ENCODE peak calls at places on chromosome 11, in nine cellular contexts. D is A549, V is right lobe of liver, Z is HCT116, G is body of pancreas, L is ovary, H is tibial nerve, S is endothelial cell of umbilical vein, E is stomach. K is an unnamed sample.

GRCh38 chr11:106409201-106409600 is 331.7 kb downstream of the AASDHPPT start:
- DNase-seq in D (no peak), V (no peak), Z (no peak), G (no peak), L (no peak), H (no peak), S (no peak), E (no peak), K (no peak)

GRCh38 chr11:83881428-83881827 is 595.3 kb upstream of the CCDC90B start:
- DNase-seq in D (peak), V (no peak), Z (no peak), G (no peak), L (no peak), H (no peak), S (no peak), E (no peak), K (no peak)

GRCh38 chr11:68550485-68550817 is 89.9 kb downstream of the PPP6R3 start:
- DNase-seq in D (no peak), V (no peak), Z (no peak), G (no peak), L (no peak), H (no peak), S (peak), E (no peak), K (no peak)

GRCh38 chr11:57481915-57482781 is 21.8 kb downstream of the RTN4RL2 start:
- DNase-seq in D (no peak), V (no peak), Z (no peak), G (no peak), L (no peak), H (no peak), S (no peak), E (no peak), K (no peak)

GRCh38 chr11:105468154-105468553 is 141.7 kb upstream of the GRIA4 start:
- DNase-seq in D (no peak), V (no peak), Z (no peak), G (no peak), L (no peak), H (no peak), S (no peak), E (no peak), K (no peak)

GRCh38 chr11:117823941-117824420 is 563 bp downstream of the FXYD2 start:
- DNase-seq in D (no peak), V (peak), Z (no peak), G (peak), L (peak), H (no peak), S (peak), E (no peak), K (peak)

GRCh38 chr11:98772799-98773198 is 247.9 kb upstream of the CNTN5 start:
- DNase-seq in D (no peak), V (no peak), Z (no peak), G (no peak), L (no peak), H (no peak), S (no peak), E (no peak), K (no peak)

GRCh38 chr11:92550411-92550810 is 325.8 kb downstream of the FAT3 start:
- DNase-seq in D (no peak), V (no peak), Z (no peak), G (peak), L (no peak), H (no peak), S (no peak), E (peak), K (no peak)

GRCh38 chr11:117919326-117920275 is 9.6 kb downstream of the TMPRSS13 start:
- DNase-seq in D (no peak), V (no peak), Z (no peak), G (no peak), L (no peak), H (no peak), S (no peak), E (no peak), K (no peak)

GRCh38 chr11:117933475-117933874 is 4.3 kb upstream of the TMPRSS13 start:
- DNase-seq in D (no peak), V (no peak), Z (no peak), G (no peak), L (no peak), H (no peak), S (no peak), E (no peak), K (no peak)

GRCh38 chr11:13463779-13464290 is 813 bp upstream of the BTBD10 start:
- DNase-seq in D (no peak), V (no peak), Z (no peak), G (no peak), L (no peak), H (no peak), S (no peak), E (no peak), K (no peak)

GRCh38 chr11:130477646-130478203 is 29.3 kb downstream of the ADAMTS15 start:
- DNase-seq in D (no peak), V (no peak), Z (no peak), G (no peak), L (peak), H (no peak), S (no peak), E (no peak), K (no peak)

GRCh38 chr11:8830641-8831040 is 80.3 kb upstream of the AKIP1 start:
- DNase-seq in D (no peak), V (no peak), Z (no peak), G (no peak), L (no peak), H (no peak), S (no peak), E (no peak), K (no peak)

GRCh38 chr11:35420371-35420770 is 1.0 kb upstream of the SLC1A2 start:
- DNase-seq in D (no peak), V (no peak), Z (no peak), G (peak), L (no peak), H (no peak), S (no peak), E (peak), K (peak)

GRCh38 chr11:44865866-44866272 is 84.8 kb downstream of the TP53I11 start:
- DNase-seq in D (no peak), V (peak), Z (no peak), G (peak), L (no peak), H (no peak), S (peak), E (peak), K (peak)

GRCh38 chr11:88475991-88476418 is 138.5 kb upstream of the CTSC start:
- DNase-seq in D (no peak), V (no peak), Z (no peak), G (no peak), L (no peak), H (no peak), S (no peak), E (no peak), K (no peak)

GRCh38 chr11:69083531-69084247 is 35.0 kb downstream of the TPCN2 start:
- DNase-seq in D (no peak), V (no peak), Z (no peak), G (no peak), L (no peak), H (no peak), S (no peak), E (no peak), K (no peak)

GRCh38 chr11:67273260-67273990 is 7.2 kb downstream of the GRK2 start:
- DNase-seq in D (no peak), V (no peak), Z (no peak), G (no peak), L (peak), H (peak), S (no peak), E (peak), K (peak)

GRCh38 chr11:118618115-118618990 is 10.9 kb downstream of the PHLDB1 start:
- DNase-seq in D (no peak), V (no peak), Z (no peak), G (no peak), L (peak), H (peak), S (peak), E (peak), K (peak)

GRCh38 chr11:111409915-111410314 is 30.8 kb upstream of the POU2AF1 start:
- DNase-seq in D (no peak), V (no peak), Z (no peak), G (no peak), L (no peak), H (no peak), S (no peak), E (no peak), K (no peak)

GRCh38 chr11:35654711-35655110 is 7.9 kb upstream of the TRIM44 start:
- DNase-seq in D (no peak), V (no peak), Z (no peak), G (no peak), L (no peak), H (no peak), S (no peak), E (no peak), K (no peak)

GRCh38 chr11:91219501-91219900 is 996.7 kb upstream of the CHORDC1 start:
- DNase-seq in D (no peak), V (no peak), Z (no peak), G (no peak), L (no peak), H (no peak), S (no peak), E (no peak), K (no peak)

GRCh38 chr11:114166897-114167323 is 107.4 kb downstream of the ZBTB16 start:
- DNase-seq in D (no peak), V (no peak), Z (no peak), G (no peak), L (peak), H (peak), S (peak), E (no peak), K (no peak)

GRCh38 chr11:122976734-122977454 is 4.7 kb downstream of the BSX start:
- DNase-seq in D (no peak), V (no peak), Z (no peak), G (no peak), L (no peak), H (no peak), S (no peak), E (no peak), K (no peak)

GRCh38 chr11:61828629-61829407 is 718 bp downstream of the FADS2 start:
- DNase-seq in D (peak), V (no peak), Z (no peak), G (peak), L (peak), H (no peak), S (peak), E (no peak), K (peak)

DNA sequence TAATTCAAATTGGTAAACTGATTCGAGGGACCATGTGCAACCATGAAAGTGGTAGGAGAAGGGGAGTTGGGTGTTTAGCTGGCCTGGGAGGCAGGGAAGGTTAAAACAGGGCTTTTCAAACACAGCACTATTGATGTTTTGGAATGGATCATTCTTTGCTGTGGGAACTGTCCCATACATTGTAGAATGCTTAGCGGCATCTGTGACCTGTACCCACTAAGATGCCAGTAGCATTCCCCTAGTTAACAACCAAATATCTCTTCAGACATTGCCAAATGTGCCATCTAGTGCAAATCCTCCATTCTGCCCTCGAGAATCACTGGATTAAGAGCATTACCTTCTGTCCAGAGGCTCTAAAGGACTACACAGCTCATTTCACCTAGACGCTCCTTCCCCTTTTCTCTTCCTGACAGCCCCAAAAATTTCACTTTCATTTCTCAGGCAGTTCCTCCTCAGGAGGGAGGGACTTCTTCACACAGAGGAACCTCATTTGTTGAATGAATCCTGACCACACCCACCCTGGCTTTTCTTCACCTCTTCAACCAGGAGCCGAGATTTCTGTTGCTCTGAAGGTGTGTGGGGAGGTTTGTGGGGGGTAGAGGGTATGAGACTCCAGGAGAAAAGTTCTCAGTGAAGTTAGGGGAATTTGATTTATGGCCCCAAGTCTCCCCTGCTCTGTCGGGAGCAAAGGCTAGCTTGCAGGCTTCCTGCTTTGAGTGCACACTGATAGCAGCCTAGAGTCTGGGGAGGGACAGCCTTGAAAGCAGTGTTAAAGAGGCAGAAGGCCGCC is at the start of gene TRIM34:
- DNase-seq in D (peak), V (no peak), Z (no peak), G (peak), L (peak), H (peak), S (peak), E (peak), K (peak)
- TF ChIP-seq POLR2A in D (no peak), V (peak), Z (no peak), G (no peak), L (no peak), H (no peak), S (peak), E (no peak), K (no peak)

GRCh38 chr11:33999393-33999792 is 52.1 kb upstream of the CAPRIN1 start:
- DNase-seq in D (no peak), V (no peak), Z (no peak), G (no peak), L (no peak), H (no peak), S (no peak), E (no peak), K (no peak)

GRCh38 chr11:34002420-34002819 is 49.1 kb upstream of the CAPRIN1 start:
- DNase-seq in D (no peak), V (no peak), Z (no peak), G (peak), L (no peak), H (no peak), S (no peak), E (peak), K (no peak)

GRCh38 chr11:33994937-33995336 is 56.6 kb upstream of the CAPRIN1 start:
- DNase-seq in D (no peak), V (no peak), Z (no peak), G (no peak), L (no peak), H (no peak), S (no peak), E (no peak), K (no peak)

GRCh38 chr11:33996498-33997454 is 54.8 kb upstream of the CAPRIN1 start:
- DNase-seq in D (peak), V (peak), Z (peak), G (peak), L (peak), H (peak), S (peak), E (peak), K (peak)

GRCh38 chr11:33997473-33998347 is 53.8 kb upstream of the CAPRIN1 start:
- DNase-seq in D (no peak), V (no peak), Z (no peak), G (no peak), L (no peak), H (no peak), S (no peak), E (no peak), K (no peak)
- H3K4me3 ChIP-seq in D (peak), V (no peak), Z (peak), G (no peak), L (no peak), H (no peak), S (no peak), E (no peak), K (no peak)

DNA sequence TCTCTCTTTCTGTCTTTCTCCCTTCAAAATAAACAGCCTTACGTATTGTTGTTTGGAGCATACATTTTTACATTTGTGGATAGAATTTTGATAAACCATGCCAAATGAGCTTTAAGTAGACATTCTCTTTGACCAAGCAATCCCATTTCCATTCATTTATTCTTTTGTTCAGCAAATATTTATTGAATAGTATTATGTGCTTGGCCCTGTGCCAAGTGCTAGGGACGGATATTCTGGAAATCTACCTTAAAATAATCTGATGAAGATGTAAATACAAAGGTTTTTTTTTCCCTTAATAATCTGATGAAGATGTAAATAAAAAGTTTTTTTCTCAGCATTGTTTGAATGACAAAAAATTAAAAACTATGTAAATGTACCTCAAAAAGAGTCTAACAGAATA is 2.1 kb downstream of the OLFML1 start:
- DNase-seq in D (no peak), V (no peak), Z (no peak), G (no peak), L (no peak), H (no peak), S (no peak), E (no peak), K (no peak)
- H3K27ac ChIP-seq in D (no peak), V (no peak), Z (no peak), G (no peak), L (no peak), H (no peak), S (no peak), E (no peak), K (peak)

GRCh38 chr11:446886-447285 is 3.2 kb upstream of the PTDSS2 start:
- DNase-seq in D (no peak), V (no peak), Z (no peak), G (no peak), L (no peak), H (no peak), S (no peak), E (no peak), K (no peak)
- TF ChIP-seq POLR2A in D (no peak), V (no peak), Z (no peak), G (no peak), L (no peak), H (no peak), S (no peak), E (no peak), K (no peak)

DNA sequence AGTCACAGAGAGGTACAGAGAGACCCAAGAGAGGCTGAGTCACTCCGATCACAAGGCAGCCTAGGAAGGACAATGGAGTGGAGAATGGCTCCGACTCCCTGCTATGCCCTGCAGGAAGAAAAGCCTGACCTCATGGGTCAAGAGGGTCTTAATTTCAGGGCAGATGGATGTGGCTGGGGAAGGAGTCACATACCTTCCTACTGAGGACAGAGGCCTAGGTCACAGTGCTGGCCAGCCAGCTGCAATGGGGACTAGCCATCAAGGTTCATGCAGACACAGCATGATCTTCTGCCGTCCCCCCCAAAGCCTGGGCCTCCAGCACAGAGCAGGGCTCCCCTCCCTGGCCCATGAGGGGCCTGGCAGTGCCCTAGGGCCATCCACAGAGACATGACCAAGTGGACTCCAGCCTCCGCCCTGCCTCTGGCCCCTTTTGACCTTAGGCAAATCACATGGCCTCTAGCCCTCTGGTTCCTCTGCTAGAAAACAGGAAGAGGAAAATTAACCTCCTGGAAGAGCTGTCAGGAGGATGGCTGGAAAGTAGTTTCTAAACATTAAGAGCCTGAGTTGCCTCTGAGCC is 1.8 kb downstream of the ARRB1 start:
- DNase-seq in D (no peak), V (peak), Z (no peak), G (no peak), L (no peak), H (no peak), S (peak), E (no peak), K (no peak)
- H3K4me3 ChIP-seq in D (no peak), V (peak), Z (no peak), G (no peak), L (no peak), H (no peak), S (no peak), E (peak), K (peak)

GRCh38 chr11:20054584-20054983 is 105.7 kb downstream of the DBX1 start:
- DNase-seq in D (no peak), V (no peak), Z (no peak), G (no peak), L (no peak), H (no peak), S (no peak), E (no peak), K (no peak)
- H3K27ac ChIP-seq in D (no peak), V (no peak), Z (no peak), G (no peak), L (no peak), H (no peak), S (no peak), E (no peak), K (no peak)

DNA sequence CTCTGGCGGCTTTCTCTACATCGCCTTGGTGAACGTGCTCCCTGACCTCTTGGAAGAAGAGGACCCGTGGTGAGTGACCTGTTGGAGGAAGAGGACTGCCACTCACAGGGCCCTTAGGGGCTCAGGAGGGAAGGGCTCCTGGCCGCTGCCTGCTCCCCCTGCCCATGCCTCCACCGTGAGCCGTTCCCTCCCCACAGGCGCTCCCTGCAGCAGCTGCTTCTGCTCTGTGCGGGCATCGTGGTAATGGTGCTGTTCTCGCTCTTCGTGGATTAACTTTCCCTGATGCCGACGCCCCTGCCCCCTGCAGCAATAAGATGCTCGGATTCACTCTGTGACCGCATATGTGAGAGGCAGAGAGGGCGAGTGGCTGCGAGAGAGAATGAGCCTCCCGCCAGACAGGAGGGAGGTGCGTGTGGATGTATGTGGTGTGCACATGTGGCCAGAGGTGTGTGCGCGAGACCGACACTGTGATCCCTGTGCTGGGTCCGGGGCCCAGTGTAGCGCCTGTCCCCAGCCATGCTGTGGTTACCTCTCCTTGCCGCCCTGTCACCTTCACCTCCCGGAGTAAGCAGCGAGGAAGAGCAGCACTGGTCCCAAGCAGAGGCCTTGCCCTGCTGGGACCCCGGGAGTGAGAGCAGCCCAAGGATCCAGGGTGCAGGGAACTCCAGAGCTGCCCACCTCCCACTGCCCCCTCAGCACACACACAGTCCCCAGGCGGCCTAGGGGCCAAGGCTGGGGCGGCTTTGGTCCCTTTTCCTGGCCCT is 6.9 kb downstream of the SLC39A13 start:
- DNase-seq in D (no peak), V (no peak), Z (no peak), G (no peak), L (no peak), H (no peak), S (no peak), E (no peak), K (peak)
- TF ChIP-seq POLR2A in D (no peak), V (no peak), Z (no peak), G (no peak), L (no peak), H (no peak), S (no peak), E (no peak), K (no peak)

GRCh38 chr11:10728779-10729472 is 22.1 kb upstream of the CTR9 start:
- DNase-seq in D (no peak), V (no peak), Z (no peak), G (no peak), L (no peak), H (no peak), S (no peak), E (no peak), K (no peak)
- H3K4me3 ChIP-seq in D (no peak), V (no peak), Z (no peak), G (no peak), L (no peak), H (no peak), S (no peak), E (no peak), K (no peak)